ENCODE peak calls at places on chromosome 17, in nine cellular contexts. M, E, I, O, B, X, J, D and Z are unnamed samples.
A peak's percentile ranks its signal among the peaks of the same experiment; 100 is the strongest.

GRCh38 chr17:1001640-1002411 is 4.9 kb downstream of the TIMM22 start:
- DNase-seq in M (peak; percentile 68), E (no peak), I (no peak), O (no peak), B (no peak), X (no peak), J (no peak), D (no peak), Z (peak; percentile 86)

GRCh38 chr17:17381438-17382059 is 78.4 kb downstream of the NT5M start:
- DNase-seq in M (no peak), E (no peak), I (no peak), O (no peak), B (no peak), X (no peak), J (no peak), D (no peak), Z (no peak)

GRCh38 chr17:30234954-30235353 is 543 bp downstream of the SLC6A4 start:
- DNase-seq in M (no peak), E (no peak), I (no peak), O (no peak), B (no peak), X (no peak), J (no peak), D (no peak), Z (peak; percentile 19)

GRCh38 chr17:65559802-65560627 is 1.4 kb downstream of the AXIN2 start:
- DNase-seq in M (no peak), E (peak; percentile 83), I (no peak), O (peak; percentile 84), B (no peak), X (no peak), J (peak; percentile 51), D (no peak), Z (no peak)

GRCh38 chr17:330993-331701 is 21.5 kb downstream of the RPH3AL start:
- DNase-seq in M (no peak), E (peak; percentile 83), I (no peak), O (peak; percentile 82), B (no peak), X (no peak), J (no peak), D (peak; percentile 75), Z (no peak)

GRCh38 chr17:69870751-69871199 is 204.2 kb upstream of the KCNJ16 start:
- DNase-seq in M (no peak), E (no peak), I (no peak), O (no peak), B (peak; percentile 66), X (peak; percentile 17), J (no peak), D (no peak), Z (no peak)

GRCh38 chr17:72702998-72703397 is 389.5 kb downstream of the SLC39A11 start:
- DNase-seq in M (no peak), E (no peak), I (no peak), O (no peak), B (peak; percentile 46), X (no peak), J (no peak), D (no peak), Z (no peak)

GRCh38 chr17:27991594-27991993 is 50.9 kb upstream of the NLK start:
- DNase-seq in M (no peak), E (no peak), I (no peak), O (no peak), B (no peak), X (no peak), J (no peak), D (no peak), Z (no peak)

GRCh38 chr17:17484451-17484899 is 7.7 kb downstream of the MED9 start:
- DNase-seq in M (no peak), E (no peak), I (no peak), O (peak; percentile 47), B (no peak), X (no peak), J (no peak), D (no peak), Z (no peak)

GRCh38 chr17:79160980-79161621 is 86.5 kb downstream of the ENGASE start:
- DNase-seq in M (no peak), E (no peak), I (no peak), O (no peak), B (no peak), X (no peak), J (peak; percentile 36), D (no peak), Z (no peak)

GRCh38 chr17:36930501-36930900 is 6.8 kb upstream of the LHX1 start:
- DNase-seq in M (no peak), E (no peak), I (no peak), O (no peak), B (no peak), X (no peak), J (no peak), D (no peak), Z (no peak)

DNA sequence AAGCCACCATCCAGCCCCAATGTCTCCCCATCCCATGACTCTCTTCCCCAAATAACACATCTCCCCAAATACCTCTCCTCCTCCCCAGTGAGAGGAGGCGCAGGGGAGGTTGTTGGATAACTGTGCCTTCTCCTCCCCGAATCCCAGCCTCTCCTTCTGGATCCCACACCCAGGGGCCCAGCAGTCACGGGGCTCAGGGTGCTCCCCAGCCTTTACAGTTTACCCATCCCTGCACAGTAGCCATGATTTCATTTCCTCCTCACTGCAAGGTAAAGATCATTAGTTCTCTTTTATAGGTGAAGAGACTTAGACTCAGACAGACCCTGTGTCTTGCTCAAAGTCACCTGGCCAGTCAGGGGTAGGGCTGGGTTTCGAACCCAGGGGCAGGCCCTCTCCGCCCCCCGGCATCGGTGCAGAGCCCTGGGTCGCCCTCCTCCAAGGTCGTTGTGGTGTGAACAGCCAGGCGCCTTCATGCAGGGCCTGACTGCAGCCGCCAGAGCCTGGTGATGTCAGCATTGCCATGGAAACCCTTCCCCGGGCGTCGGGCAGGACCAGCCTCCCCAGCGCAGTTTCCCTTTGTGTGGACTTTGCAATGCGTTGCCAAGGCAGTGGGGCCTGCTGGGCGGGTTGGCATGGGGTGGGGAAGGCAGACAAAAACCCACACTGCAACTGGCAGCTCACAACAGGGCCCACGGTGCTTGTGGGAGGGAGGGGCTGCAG is 53.3 kb upstream of the TOB1 start:
- DNase-seq in M (peak; percentile 89), E (peak; percentile 98), I (peak; percentile 96), O (peak; percentile 89), B (peak; percentile 33), X (peak; percentile 69), J (peak; percentile 50), D (peak; percentile 93), Z (peak; percentile 95)
- H3K27ac ChIP-seq in M (no peak overlapping the region), E (peak overlapping the region; percentile 96), I (peak overlapping the region; percentile 92), O (peak overlapping the region; percentile 67), B (no peak overlapping the region), X (peak overlapping the region; percentile 21), J (no peak overlapping the region), D (peak overlapping the region; percentile 83), Z (peak overlapping the region; percentile 73)

DNA sequence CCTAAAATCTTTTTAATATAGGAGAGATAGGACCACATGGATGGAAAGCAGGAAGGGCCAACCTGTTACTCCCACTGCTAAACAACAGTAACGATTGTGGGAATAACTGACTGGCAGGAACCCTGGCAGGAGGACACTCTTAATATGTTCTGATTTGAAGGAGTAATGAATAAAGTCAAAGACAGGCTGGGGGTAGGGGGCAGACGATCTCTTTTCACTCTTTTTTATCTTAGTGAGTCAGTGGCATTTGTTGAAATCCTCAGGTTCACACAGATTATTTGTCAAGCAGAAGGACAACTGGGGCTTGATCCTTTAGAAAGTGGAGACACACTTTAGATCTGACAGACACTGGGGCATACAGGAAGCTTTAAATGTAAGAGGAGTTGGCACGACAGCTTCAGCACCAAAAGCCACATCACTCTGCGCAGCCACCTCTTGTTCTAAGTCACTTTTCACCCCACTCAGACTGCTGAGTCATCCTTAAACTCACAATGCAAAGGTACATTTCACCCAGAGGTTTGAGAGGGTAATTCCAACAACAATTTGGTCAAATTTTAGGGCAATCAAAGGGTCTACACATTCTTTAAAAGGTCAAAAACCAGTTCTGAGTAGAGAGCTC is 121.5 kb downstream of the STXBP4 start:
- DNase-seq in M (peak; percentile 4), E (no peak), I (peak; percentile 64), O (no peak), B (no peak), X (no peak), J (peak; percentile 49), D (no peak), Z (no peak)
- H3K27ac ChIP-seq in M (no peak overlapping the region), E (no peak overlapping the region), I (peak overlapping the region; percentile 81), O (no peak overlapping the region), B (no peak overlapping the region), X (no peak overlapping the region), J (peak overlapping the region; percentile 13), D (no peak overlapping the region), Z (no peak overlapping the region)

DNA sequence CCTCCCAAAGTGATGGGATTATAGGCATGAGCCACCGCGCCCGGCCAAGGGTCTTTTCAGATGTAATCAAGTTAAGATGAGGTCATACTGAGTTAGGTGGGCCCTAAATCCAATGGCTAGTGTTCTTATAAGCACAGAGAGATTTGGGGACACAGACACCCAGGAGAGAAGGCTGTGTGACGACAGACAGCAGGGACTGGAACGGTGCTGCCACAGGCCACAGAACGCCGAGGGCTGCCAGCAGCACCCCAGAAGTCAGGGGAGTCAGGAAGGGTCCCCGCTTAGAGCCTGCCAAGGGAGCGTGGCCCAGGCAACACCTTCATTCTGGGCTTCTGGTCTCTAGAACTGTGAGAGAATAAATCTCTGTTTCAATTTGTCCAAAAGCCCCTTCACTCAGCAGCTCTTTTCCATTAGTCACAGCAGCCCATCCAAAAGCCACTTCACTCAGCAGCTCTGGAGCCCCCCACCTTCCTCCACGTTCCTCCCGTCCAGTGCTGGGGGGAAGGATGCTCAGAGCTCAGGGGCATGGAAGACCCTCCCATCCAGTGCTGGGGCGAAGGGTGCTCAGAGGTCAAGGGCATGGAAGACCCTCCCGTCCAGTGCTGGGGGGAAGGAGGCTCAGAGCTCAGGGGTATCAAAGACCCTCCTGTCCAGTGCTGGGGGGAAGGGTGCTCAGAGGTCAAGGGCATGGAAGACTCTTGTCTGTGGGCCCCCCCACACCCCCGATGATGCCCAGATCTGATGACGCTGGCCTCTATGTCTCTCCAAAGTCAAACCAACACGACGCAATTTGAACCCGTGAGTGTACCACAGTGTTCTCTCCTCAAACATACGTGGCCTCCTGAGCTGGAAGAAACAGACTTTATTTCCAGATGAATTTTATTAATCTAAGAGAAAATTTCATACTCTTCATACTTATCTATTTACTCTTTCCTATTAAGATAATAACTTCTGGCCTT is 11.9 kb downstream of the RAB40B start:
- DNase-seq in M (no peak), E (no peak), I (no peak), O (no peak), B (no peak), X (no peak), J (no peak), D (no peak), Z (no peak)
- H3K27ac ChIP-seq in M (no peak overlapping the region), E (peak overlapping the region; percentile 96), I (peak overlapping the region; percentile 89), O (no peak overlapping the region), B (no peak overlapping the region), X (no peak overlapping the region), J (no peak overlapping the region), D (peak overlapping the region; percentile 67), Z (no peak overlapping the region)

GRCh38 chr17:61444831-61445230 is 7.4 kb upstream of the TBX4 start:
- DNase-seq in M (no peak), E (no peak), I (peak; percentile 62), O (no peak), B (no peak), X (no peak), J (no peak), D (no peak), Z (no peak)
- H3K27ac ChIP-seq in M (no peak overlapping the region), E (no peak overlapping the region), I (peak overlapping the region; percentile 43), O (no peak overlapping the region), B (no peak overlapping the region), X (no peak overlapping the region), J (no peak overlapping the region), D (no peak overlapping the region), Z (no peak overlapping the region)